ENCODE peak calls at places on chromosomes 16 and 17, in five cellular contexts. A is Calu3, V is GM03348, I is OCI-M1, Y is Caco-2. C is an unnamed sample.

GRCh38 chr17:509316-509715 is 156.7 kb upstream of the RPH3AL start:
- DNase-seq in Y (no peak), V (no peak), I (no peak), A (no peak), C (no peak)

GRCh38 chr17:52606590-52606989 is 448.1 kb upstream of the CA10 start:
- DNase-seq in A (no peak), I (no peak), V (no peak), Y (no peak), C (no peak)

GRCh38 chr16:10876799-10877341 is at the start of gene CIITA:
- DNase-seq in I (peak), Y (no peak), A (peak), V (peak), C (peak)

GRCh38 chr17:67245073-67245693 is at the start of gene HELZ:
- DNase-seq in A (peak), Y (peak), I (peak), V (peak), C (peak)

GRCh38 chr17:57262557-57262956 is 6.2 kb downstream of the MSI2 start:
- DNase-seq in A (no peak), V (no peak), Y (no peak), I (no peak), C (no peak)

GRCh38 chr16:57663917-57664661 is 4.0 kb upstream of the ADGRG3 start:
- DNase-seq in V (no peak), A (no peak), I (no peak), Y (no peak), C (no peak)

GRCh38 chr17:51797150-51797549 is 361.4 kb downstream of the CA10 start:
- DNase-seq in Y (no peak), A (no peak), V (no peak), I (no peak), C (no peak)

GRCh38 chr16:79768594-79768993 is 168.1 kb upstream of the MAF start:
- DNase-seq in Y (no peak), I (no peak), V (peak), A (peak), C (no peak)

GRCh38 chr16:67884684-67885083 is at the start of gene NRN1L:
- DNase-seq in A (no peak), I (no peak), V (peak), Y (peak), C (peak)

GRCh38 chr16:49699718-49700117 is 156.2 kb downstream of the ZNF423 start:
- DNase-seq in A (no peak), I (no peak), V (no peak), Y (no peak), C (no peak)

GRCh38 chr16:14562691-14563491 is 67.2 kb downstream of the PARN start:
- DNase-seq in V (peak), A (peak), I (no peak), Y (peak), C (no peak)

GRCh38 chr16:69119536-69119935 is 12.9 kb downstream of the CHTF8 start:
- DNase-seq in Y (no peak), I (no peak), V (no peak), A (no peak), C (no peak)

GRCh38 chr17:75830168-75831031 is 13.8 kb downstream of the UNC13D start:
- DNase-seq in V (peak), I (no peak), Y (peak), A (no peak), C (no peak)

GRCh38 chr16:66970775-66971725 is 10.0 kb downstream of the CES3 start:
- DNase-seq in A (peak), I (no peak), V (no peak), Y (no peak), C (no peak)

GRCh38 chr16:86298166-86299131 is 211.9 kb upstream of the FOXF1 start:
- DNase-seq in I (no peak), A (no peak), Y (no peak), V (peak), C (peak)

GRCh38 chr17:73431401-73432205 is 119.8 kb upstream of the CDC42EP4 start:
- DNase-seq in V (no peak), Y (no peak), A (no peak), I (no peak), C (no peak)

GRCh38 chr17:4769628-4770027 is 2.1 kb upstream of the TM4SF5 start:
- DNase-seq in A (no peak), V (peak), I (no peak), Y (no peak), C (no peak)

C was measured in mesenteric fat pad.